ENCODE peak calls at places on chromosomes 13 and 19, in seven cellular contexts. N is CD8-positive, alpha-beta T cell; I is thoracic aorta; F is breast epithelium; E is ovary; G is psoas muscle; T is cardiac muscle cell. Q is an unnamed sample. For H3K27me3 and H3K36me3, the result is how much of the 10 kb centered on the place peaks cover.

GRCh38 chr19:16327911-16328823 is 3.5 kb downstream of the KLF2 start:
- DNase-seq in I (peak), T (no peak), F (peak), E (peak), N (no peak), G (peak), Q (peak)

GRCh38 chr13:58025821-58026220 is 394.3 kb downstream of the PCDH17 start:
- DNase-seq in E (no peak), N (no peak), G (no peak), I (no peak), F (no peak), T (peak), Q (no peak)

GRCh38 chr13:88288326-88288725 is 617.2 kb downstream of the SLITRK5 start:
- DNase-seq in N (no peak), I (no peak), T (no peak), E (no peak), G (no peak), F (no peak), Q (no peak)

GRCh38 chr13:37598572-37598971 is at the start of gene POSTN:
- DNase-seq in N (no peak), F (no peak), T (peak), I (no peak), E (no peak), G (no peak), Q (no peak)

GRCh38 chr13:51895906-51896888 is 34.4 kb downstream of the CCDC70 start:
- DNase-seq in F (no peak), E (no peak), G (no peak), N (no peak), T (peak), I (no peak), Q (peak)

GRCh38 chr19:3409346-3410064 is 43.1 kb downstream of the NFIC start:
- DNase-seq in F (peak), T (peak), I (no peak), G (peak), E (no peak), N (no peak), Q (peak)

GRCh38 chr19:4456843-4457653 is 546 bp downstream of the UBXN6 start:
- DNase-seq in T (peak), E (no peak), I (no peak), N (peak), F (no peak), G (peak), Q (peak)

GRCh38 chr13:78700121-78700910 is 41.4 kb upstream of the OBI1 start:
- DNase-seq in I (no peak), N (no peak), G (no peak), E (no peak), F (no peak), T (no peak), Q (no peak)

GRCh38 chr13:59677966-59678814 is 485.5 kb downstream of the DIAPH3 start:
- DNase-seq in F (no peak), T (peak), G (no peak), I (no peak), N (no peak), E (no peak), Q (peak)

GRCh38 chr19:3979289-3979673 is 6.0 kb downstream of the EEF2 start:
- DNase-seq in N (no peak), F (peak), T (no peak), E (peak), I (no peak), G (no peak), Q (no peak)

DNA sequence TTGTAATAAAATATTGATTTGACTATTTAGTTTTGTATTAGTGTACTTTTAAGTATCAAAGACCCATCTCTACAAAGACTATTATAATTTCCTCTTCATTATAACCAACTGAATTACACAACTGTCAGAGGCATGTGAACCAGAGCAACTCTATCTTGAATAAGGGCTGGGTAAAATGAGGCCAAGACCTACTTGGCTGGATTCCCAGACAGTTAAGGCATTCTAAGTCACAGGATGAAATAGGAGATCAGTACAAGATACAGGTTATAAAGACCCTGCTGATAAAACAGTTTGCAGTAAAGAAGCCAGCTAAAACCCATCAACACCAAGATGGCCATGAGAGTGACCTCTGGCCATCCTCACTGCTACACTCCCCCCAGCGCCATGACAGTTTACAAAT is 36.2 kb upstream of the ATP12A start:
- DNase-seq in F (no peak), E (no peak), N (no peak), G (no peak), T (no peak), I (no peak), Q (no peak)
- H3K4me3 ChIP-seq in F (no peak), E (no peak), N (no peak), G (no peak), T (no peak), I (no peak), Q (no peak)

DNA sequence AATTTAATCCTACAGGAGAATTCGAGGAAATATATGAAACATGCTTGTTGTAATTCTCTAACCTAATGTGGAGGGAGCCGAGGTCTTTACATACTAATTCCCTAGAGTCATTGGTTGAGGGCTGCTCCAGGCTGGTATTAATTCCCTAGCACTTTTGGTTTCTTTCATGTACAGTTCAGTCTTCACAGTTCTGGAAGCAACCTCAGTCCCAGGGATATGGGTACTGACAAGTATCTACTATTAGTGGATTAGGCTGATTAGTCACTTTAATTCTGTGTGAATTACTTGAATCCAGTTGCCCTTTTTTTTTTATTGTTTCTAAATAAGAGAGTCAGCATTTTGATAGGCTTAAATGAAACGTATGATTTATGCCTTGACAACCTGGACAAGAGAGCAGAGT is 172.3 kb upstream of the HTR2A start:
- DNase-seq in N (no peak), G (no peak), F (no peak), I (no peak), E (no peak), T (no peak), Q (no peak)
- H3K27me3 ChIP-seq in N (under half), G (under half), F (under half), I (under half), E (under half), T (under half), Q (under half)

GRCh38 chr19:42202290-42202867 is 15.1 kb downstream of the DEDD2 start:
- DNase-seq in N (no peak), I (no peak), T (no peak), F (no peak), G (no peak), E (no peak), Q (no peak)
- H3K36me3 ChIP-seq in N (under half), I (under half), T (under half), F (under half), G (half or more), E (under half), Q (under half)

GRCh38 chr13:98143157-98143553 is 261 bp downstream of the FARP1 start:
- DNase-seq in E (no peak), F (no peak), N (no peak), G (no peak), T (peak), I (no peak), Q (no peak)

GRCh38 chr13:98142427-98143156 is at the start of gene FARP1:
- DNase-seq in T (peak), F (peak), N (no peak), G (peak), E (peak), I (no peak), Q (peak)

GRCh38 chr13:98141091-98141490 is 1.8 kb upstream of the FARP1 start:
- DNase-seq in T (no peak), G (no peak), E (no peak), F (no peak), N (no peak), I (no peak), Q (no peak)

GRCh38 chr13:98141938-98142426 is 912 bp upstream of the FARP1 start:
- DNase-seq in T (no peak), G (peak), N (no peak), F (no peak), E (peak), I (no peak), Q (peak)

GRCh38 chr13:98141509-98141908 is 1.4 kb upstream of the FARP1 start:
- DNase-seq in N (no peak), E (no peak), F (no peak), T (no peak), I (no peak), G (no peak), Q (no peak)
- H3K4me3 ChIP-seq in N (no peak), E (no peak), F (no peak), T (no peak), I (no peak), G (no peak), Q (no peak)

DNA sequence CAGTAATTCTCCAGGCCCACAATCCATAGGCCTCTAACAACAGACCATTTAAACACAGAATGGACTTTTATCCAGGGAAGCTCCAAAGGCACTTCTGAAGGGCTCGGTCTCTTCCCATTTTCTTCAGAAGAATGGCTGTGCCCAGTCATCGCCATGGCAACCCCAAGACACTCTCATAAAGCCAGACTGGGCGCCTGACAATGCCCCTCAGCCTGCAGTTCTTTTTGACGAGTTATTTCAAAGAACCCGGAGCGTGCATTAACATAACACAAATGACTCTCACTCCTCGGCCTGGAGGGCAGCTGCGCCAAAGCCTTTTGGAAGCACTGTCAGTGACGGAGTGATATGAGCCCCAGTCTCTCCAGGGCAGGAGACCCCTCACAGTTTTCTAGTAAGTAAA is 61.0 kb downstream of the RASA3 start:
- DNase-seq in N (no peak), G (no peak), T (no peak), F (no peak), I (no peak), E (no peak), Q (no peak)
- H3K27me3 ChIP-seq in N (under half), G (under half), T (under half), F (under half), I (under half), E (under half), Q (under half)

GRCh38 chr19:19466201-19466600 is 49.1 kb downstream of the TSSK6 start:
- DNase-seq in I (no peak), T (no peak), E (no peak), G (no peak), N (no peak), F (no peak), Q (no peak)
- H3K36me3 ChIP-seq in I (under half), T (under half), E (under half), G (under half), N (under half), F (under half), Q (under half)

DNA sequence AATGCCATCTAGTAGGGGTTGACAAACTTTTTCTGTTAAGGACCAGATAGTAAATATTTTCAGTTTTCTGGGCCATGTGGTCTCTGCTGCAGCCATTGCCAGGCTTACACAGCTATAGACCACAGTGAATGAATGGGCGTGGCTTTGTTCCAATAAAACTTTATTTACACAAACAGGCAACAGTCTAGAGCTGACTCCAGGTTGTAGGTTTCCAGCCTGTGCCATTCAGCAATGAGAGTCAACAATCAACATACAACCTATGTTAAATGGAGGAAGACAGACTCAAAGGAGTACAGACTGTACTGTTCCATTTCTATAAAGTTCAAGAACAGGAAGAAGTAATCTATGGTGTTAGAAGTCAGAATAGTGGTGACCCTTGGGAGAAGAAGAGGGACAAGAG is 15.2 kb upstream of the IZUMO2 start:
- DNase-seq in T (no peak), N (no peak), I (no peak), E (no peak), G (no peak), F (no peak), Q (no peak)
- H3K4me3 ChIP-seq in T (no peak), N (no peak), I (no peak), E (no peak), G (no peak), F (no peak), Q (no peak)

DNA sequence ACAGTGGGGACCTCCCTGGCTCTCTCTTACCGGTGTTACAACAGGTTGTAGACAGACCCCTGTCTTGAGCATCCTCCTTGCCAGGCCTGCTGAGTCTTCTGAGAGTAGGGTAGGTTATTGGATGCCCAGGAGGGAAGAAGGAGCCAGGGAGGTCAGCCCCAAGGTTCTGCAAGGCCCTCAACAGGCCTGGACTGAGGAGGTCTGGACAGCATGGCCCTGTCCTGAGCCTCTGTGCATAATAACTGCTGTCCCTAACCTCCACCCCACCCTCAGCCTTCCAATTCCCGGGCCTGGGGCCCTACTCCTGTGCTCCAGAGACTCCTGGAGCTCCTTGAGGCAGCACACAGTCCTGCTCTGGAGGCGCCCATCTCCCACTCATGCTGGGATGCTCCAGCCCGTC is 336 bp downstream of the CD22 start:
- DNase-seq in E (no peak), I (no peak), N (no peak), G (no peak), F (no peak), T (no peak), Q (no peak)
- H3K27me3 ChIP-seq in E (under half), I (under half), N (under half), G (under half), F (under half), T (under half), Q (under half)

DNA sequence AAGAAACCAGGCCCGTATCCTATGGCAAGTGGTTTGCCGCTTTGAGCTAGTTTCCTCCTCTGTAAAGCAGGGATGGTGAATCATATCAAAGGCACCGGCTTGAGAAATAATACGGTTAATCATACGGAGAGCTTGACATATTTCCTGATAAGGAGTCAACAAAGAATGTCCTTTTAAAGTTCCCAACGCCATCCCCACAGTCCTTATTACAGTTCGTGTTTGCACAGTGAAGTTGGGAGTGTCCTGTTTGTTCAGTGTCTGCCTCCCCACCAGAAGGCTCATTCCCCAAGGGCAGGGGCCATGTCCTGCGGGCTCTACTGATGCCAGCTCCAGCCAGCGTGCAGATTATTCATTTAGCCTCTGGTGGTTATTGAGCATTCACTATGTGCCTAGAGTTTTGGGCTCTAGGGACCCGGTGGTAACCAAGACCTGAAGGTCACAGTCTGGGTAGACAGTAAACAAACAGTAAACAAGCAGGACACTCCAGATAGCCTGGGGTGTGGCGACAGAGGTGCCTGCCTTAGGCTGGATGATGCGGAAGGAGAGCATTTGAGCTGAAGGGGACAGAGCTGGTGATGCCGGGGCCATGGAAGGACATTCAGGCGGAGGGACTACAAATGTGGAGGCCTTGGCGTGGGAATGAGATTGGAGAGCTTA is 6.3 kb downstream of the GRAMD1A start:
- DNase-seq in E (no peak), F (no peak), I (no peak), G (no peak), T (no peak), N (no peak), Q (no peak)
- H3K36me3 ChIP-seq in E (under half), F (under half), I (under half), G (under half), T (under half), N (under half), Q (under half)

DNA sequence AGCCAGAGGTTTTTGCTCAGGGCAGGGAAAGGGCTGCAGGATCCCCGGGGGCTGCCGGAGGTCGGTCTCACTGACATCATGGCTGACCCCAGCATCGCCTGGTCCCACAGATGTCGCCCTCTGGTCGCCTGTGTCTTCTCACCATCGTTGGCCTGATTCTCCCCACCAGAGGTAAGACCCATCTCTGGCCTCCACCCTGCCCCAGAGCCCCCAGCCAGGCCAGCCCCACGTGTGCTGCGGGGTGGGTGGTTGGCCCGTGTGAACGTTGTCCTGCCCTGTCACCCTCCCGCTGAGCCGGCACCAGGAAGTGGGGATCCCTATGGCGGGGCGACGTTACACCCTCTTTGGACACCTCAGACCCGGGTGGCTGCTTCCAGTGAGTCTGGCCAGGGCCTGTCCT is 906 bp downstream of the FXYD5 start:
- DNase-seq in I (no peak), G (no peak), F (no peak), E (no peak), N (no peak), T (no peak), Q (no peak)
- H3K4me3 ChIP-seq in I (peak), G (peak), F (peak), E (peak), N (peak), T (peak), Q (peak)